ENCODE peak calls at places on chromosomes 2 and 18, in ten cellular contexts. R is WTC11, Z is fibroblast of pulmonary artery, T is heart left ventricle, C is fibroblast of lung, W is endothelial cell, U is mesothelial cell of epicardium, N is neural progenitor cell, Q is lung, P is nephron progenitor cell. K is an unnamed sample.

GRCh38 chr2:186256540-186256939 is 229.5 kb upstream of the ZC3H15 start:
- DNase-seq in R (no peak), Z (peak), T (no peak), C (peak), W (no peak), U (no peak), N (peak), Q (no peak), P (no peak), K (peak)

GRCh38 chr2:240503375-240503774 is 54.4 kb downstream of the ANKMY1 start:
- DNase-seq in R (no peak), Z (no peak), T (no peak), C (no peak), W (no peak), U (no peak), N (no peak), Q (no peak), P (no peak), K (no peak)

GRCh38 chr18:8426401-8426800 is 182.8 kb upstream of the RAB12 start:
- DNase-seq in R (peak), Z (no peak), T (no peak), C (no peak), W (peak), U (no peak), N (peak), Q (no peak), P (peak), K (no peak)

GRCh38 chr2:138676654-138677053 is 103.5 kb downstream of the NXPH2 start:
- DNase-seq in R (no peak), Z (no peak), T (no peak), C (no peak), W (no peak), U (no peak), N (no peak), Q (no peak), P (no peak), K (no peak)

GRCh38 chr2:176085861-176086771 is 2.4 kb upstream of the EVX2 start:
- DNase-seq in R (peak), Z (peak), T (peak), C (peak), W (peak), U (no peak), N (peak), Q (no peak), P (peak), K (no peak)

GRCh38 chr2:98122524-98122923 is 35.6 kb downstream of the VWA3B start:
- DNase-seq in R (no peak), Z (no peak), T (no peak), C (no peak), W (no peak), U (no peak), N (no peak), Q (no peak), P (no peak), K (no peak)

GRCh38 chr2:58235988-58236387 is 5.1 kb downstream of the FANCL start:
- DNase-seq in R (no peak), Z (no peak), T (no peak), C (no peak), W (no peak), U (no peak), N (no peak), Q (no peak), P (no peak), K (no peak)

GRCh38 chr2:171141320-171141719 is 19.4 kb downstream of the TLK1 start:
- DNase-seq in R (no peak), Z (no peak), T (no peak), C (no peak), W (no peak), U (no peak), N (no peak), Q (no peak), P (no peak), K (no peak)

GRCh38 chr2:234291765-234292204 is 205.1 kb downstream of the ARL4C start:
- DNase-seq in R (no peak), Z (peak), T (no peak), C (peak), W (no peak), U (no peak), N (no peak), Q (no peak), P (peak), K (no peak)

GRCh38 chr2:62456721-62457539 is 49.1 kb downstream of the TMEM17 start:
- DNase-seq in R (peak), Z (peak), T (peak), C (peak), W (peak), U (peak), N (peak), Q (peak), P (peak), K (peak)

GRCh38 chr2:170396799-170397459 is 219.0 kb downstream of the MYO3B start:
- DNase-seq in R (no peak), Z (peak), T (no peak), C (peak), W (no peak), U (no peak), N (no peak), Q (no peak), P (no peak), K (peak)

GRCh38 chr2:135913726-135914365 is 37.6 kb upstream of the MCM6 start:
- DNase-seq in R (no peak), Z (peak), T (no peak), C (peak), W (peak), U (no peak), N (peak), Q (no peak), P (peak), K (peak)

GRCh38 chr18:37540424-37541121 is 25.0 kb downstream of the CELF4 start:
- DNase-seq in R (no peak), Z (no peak), T (no peak), C (no peak), W (no peak), U (no peak), N (no peak), Q (no peak), P (no peak), K (no peak)

GRCh38 chr2:230219419-230220331 is at the start of gene SP110:
- DNase-seq in R (peak), Z (peak), T (peak), C (peak), W (peak), U (peak), N (peak), Q (peak), P (peak), K (peak)

GRCh38 chr2:110773470-110773921 is 41.1 kb downstream of the ACOXL start:
- DNase-seq in R (no peak), Z (no peak), T (peak), C (peak), W (no peak), U (no peak), N (no peak), Q (peak), P (no peak), K (no peak)

GRCh38 chr2:232420463-232421188 is 14.0 kb downstream of the ALPG start:
- DNase-seq in R (peak), Z (no peak), T (no peak), C (no peak), W (peak), U (no peak), N (peak), Q (no peak), P (peak), K (no peak)

GRCh38 chr18:59054892-59055291 is 84.8 kb upstream of the SEC11C start:
- DNase-seq in R (no peak), Z (peak), T (no peak), C (no peak), W (no peak), U (no peak), N (no peak), Q (no peak), P (no peak), K (no peak)

GRCh38 chr2:166127217-166128155 is at the start of gene SCN1A:
- DNase-seq in R (no peak), Z (peak), T (no peak), C (peak), W (no peak), U (no peak), N (peak), Q (no peak), P (no peak), K (peak)

GRCh38 chr2:238684362-238685326 is 163.2 kb upstream of the TWIST2 start:
- DNase-seq in R (no peak), Z (peak), T (no peak), C (peak), W (no peak), U (no peak), N (no peak), Q (no peak), P (no peak), K (no peak)

GRCh38 chr18:74506405-74507119 is 10.4 kb downstream of the CNDP2 start:
- DNase-seq in R (peak), Z (peak), T (no peak), C (peak), W (no peak), U (no peak), N (no peak), Q (no peak), P (no peak), K (no peak)

GRCh38 chr18:61972389-61973264 is 79.8 kb upstream of the RNF152 start:
- DNase-seq in R (no peak), Z (no peak), T (no peak), C (no peak), W (no peak), U (no peak), N (peak), Q (no peak), P (no peak), K (no peak)

GRCh38 chr2:197108758-197109157 is 182.3 kb upstream of the PGAP1 start:
- DNase-seq in R (no peak), Z (peak), T (peak), C (peak), W (no peak), U (no peak), N (no peak), Q (no peak), P (peak), K (no peak)

GRCh38 chr2:220987839-220988238 is 584.3 kb downstream of the EPHA4 start:
- DNase-seq in R (no peak), Z (no peak), T (no peak), C (no peak), W (no peak), U (no peak), N (no peak), Q (no peak), P (no peak), K (no peak)

GRCh38 chr2:54613794-54614257 is 109.6 kb upstream of the EML6 start:
- DNase-seq in R (no peak), Z (peak), T (no peak), C (peak), W (no peak), U (no peak), N (no peak), Q (no peak), P (no peak), K (no peak)

GRCh38 chr2:28251337-28251736 is 141.3 kb upstream of the FOSL2 start:
- DNase-seq in R (no peak), Z (no peak), T (no peak), C (no peak), W (no peak), U (no peak), N (no peak), Q (no peak), P (no peak), K (no peak)

GRCh38 chr18:55301196-55301540 is 286.8 kb downstream of the TCF4 start:
- DNase-seq in R (no peak), Z (no peak), T (no peak), C (peak), W (no peak), U (no peak), N (peak), Q (no peak), P (no peak), K (no peak)

GRCh38 chr18:62418258-62418657 is 93.1 kb downstream of the TNFRSF11A start:
- DNase-seq in R (no peak), Z (no peak), T (no peak), C (no peak), W (no peak), U (no peak), N (no peak), Q (no peak), P (no peak), K (no peak)

GRCh38 chr2:182379235-182379634 is 47.6 kb downstream of the PDE1A start:
- DNase-seq in R (no peak), Z (peak), T (no peak), C (peak), W (no peak), U (no peak), N (no peak), Q (no peak), P (no peak), K (no peak)

GRCh38 chr2:112134120-112134519 is 4.1 kb upstream of the FBLN7 start:
- DNase-seq in R (no peak), Z (no peak), T (no peak), C (no peak), W (no peak), U (no peak), N (no peak), Q (no peak), P (no peak), K (no peak)

GRCh38 chr18:46174317-46175039 is 70.3 kb downstream of the HAUS1 start:
- DNase-seq in R (peak), Z (no peak), T (peak), C (peak), W (peak), U (peak), N (peak), Q (no peak), P (peak), K (peak)

GRCh38 chr18:26457611-26458350 is 90.6 kb downstream of the KCTD1 start:
- DNase-seq in R (peak), Z (no peak), T (no peak), C (no peak), W (peak), U (no peak), N (peak), Q (no peak), P (peak), K (no peak)
- TF ChIP-seq CTCF in R (peak), Z (no peak), T (no peak), C (no peak), W (peak), U (no peak), N (peak), Q (no peak), P (peak), K (no peak)

GRCh38 chr2:73156539-73157124 is 43.9 kb upstream of the RAB11FIP5 start:
- DNase-seq in R (peak), Z (peak), T (peak), C (peak), W (peak), U (peak), N (peak), Q (peak), P (peak), K (peak)
- TF ChIP-seq CTCF in R (peak), Z (peak), T (peak), C (peak), W (peak), U (peak), N (peak), Q (no peak), P (peak), K (no peak)

GRCh38 chr2:128720440-128721022 is 401.9 kb upstream of the HS6ST1 start:
- DNase-seq in R (no peak), Z (no peak), T (no peak), C (no peak), W (no peak), U (no peak), N (no peak), Q (no peak), P (no peak), K (no peak)
- TF ChIP-seq CTCF in R (no peak), Z (peak), T (no peak), C (peak), W (peak), U (peak), N (peak), Q (no peak), P (no peak), K (no peak)

GRCh38 chr2:36352024-36352398 is 3.6 kb upstream of the CRIM1 start:
- DNase-seq in R (no peak), Z (peak), T (no peak), C (peak), W (no peak), U (no peak), N (peak), Q (no peak), P (peak), K (peak)
- TF ChIP-seq CTCF in R (peak), Z (peak), T (peak), C (peak), W (peak), U (peak), N (peak), Q (peak), P (peak), K (peak)

GRCh38 chr2:148643421-148643820 is 1.1 kb upstream of the EPC2 start:
- DNase-seq in R (no peak), Z (no peak), T (no peak), C (no peak), W (no peak), U (no peak), N (no peak), Q (no peak), P (no peak), K (peak)

GRCh38 chr2:148643998-148644884 is at the start of gene EPC2:
- DNase-seq in R (peak), Z (peak), T (peak), C (peak), W (peak), U (peak), N (peak), Q (peak), P (peak), K (peak)

GRCh38 chr2:148645925-148646559 is 1.5 kb downstream of the EPC2 start:
- DNase-seq in R (no peak), Z (peak), T (no peak), C (peak), W (peak), U (no peak), N (peak), Q (peak), P (peak), K (peak)

GRCh38 chr2:148644885-148645134 is 259 bp downstream of the EPC2 start:
- DNase-seq in R (no peak), Z (no peak), T (no peak), C (no peak), W (no peak), U (no peak), N (no peak), Q (no peak), P (no peak), K (no peak)

GRCh38 chr2:148645135-148645924 is 779 bp downstream of the EPC2 start:
- DNase-seq in R (peak), Z (peak), T (peak), C (peak), W (peak), U (peak), N (peak), Q (peak), P (peak), K (peak)
- TF ChIP-seq CTCF in R (no peak), Z (peak), T (peak), C (peak), W (peak), U (no peak), N (peak), Q (peak), P (no peak), K (peak)